ENCODE peak calls at places on chromosomes 3 and 15, in four cellular contexts. J is trophoblast cell, B is WERI-Rb-1, S is adrenal gland. C is an unnamed sample. For H3K9me3, the result is how much of the 10 kb centered on the place peaks cover.

GRCh38 chr3:171565671-171566070 is 105.5 kb upstream of the TNIK start:
- DNase-seq in J (no peak), B (no peak), S (no peak), C (no peak)

GRCh38 chr3:155870133-155870944 is at the start of gene GMPS:
- DNase-seq in S (peak), B (peak), J (peak), C (peak)

GRCh38 chr15:37101634-37102314 is 1.4 kb upstream of the MEIS2 start:
- DNase-seq in S (peak), J (peak), B (peak), C (peak)

GRCh38 chr3:108477511-108478147 is 32.8 kb downstream of the MYH15 start:
- DNase-seq in B (peak), S (peak), J (no peak), C (peak)

GRCh38 chr3:124964432-124964831 is 29.9 kb upstream of the MUC13 start:
- DNase-seq in S (no peak), B (no peak), J (no peak), C (no peak)

GRCh38 chr3:141777957-141778813 is 15.0 kb downstream of the GRK7 start:
- DNase-seq in S (no peak), B (peak), J (no peak), C (no peak)

GRCh38 chr3:142134799-142135325 is 14.5 kb downstream of the TFDP2 start:
- DNase-seq in J (no peak), B (no peak), S (no peak), C (no peak)

GRCh38 chr3:128492353-128493220 is at the start of gene GATA2:
- DNase-seq in B (peak), J (no peak), S (peak), C (peak)

GRCh38 chr3:178304758-178305157 is 231.5 kb upstream of the KCNMB2 start:
- DNase-seq in S (no peak), B (no peak), J (no peak), C (no peak)

GRCh38 chr15:80569656-80570055 is 125.5 kb upstream of the ABHD17C start:
- DNase-seq in B (no peak), J (no peak), S (no peak), C (no peak)

GRCh38 chr3:37096292-37096691 is 78.1 kb downstream of the LRRFIP2 start:
- DNase-seq in S (no peak), J (no peak), B (no peak), C (no peak)

GRCh38 chr3:58667704-58668103 is 1.1 kb upstream of the FAM3D start:
- DNase-seq in B (no peak), S (no peak), J (no peak), C (no peak)

GRCh38 chr3:46675843-46676567 is 17.5 kb downstream of the ALS2CL start:
- DNase-seq in B (no peak), J (no peak), S (no peak), C (peak)

GRCh38 chr3:22353126-22353525 is 602.1 kb upstream of the ZNF385D start:
- DNase-seq in S (no peak), B (no peak), J (no peak), C (no peak)

GRCh38 chr15:63448261-63448660 is 56.1 kb upstream of the USP3 start:
- DNase-seq in J (no peak), B (no peak), S (no peak), C (no peak)
- H3K9me3 ChIP-seq in J (under half), B (under half), S (under half), C (under half)

GRCh38 chr3:6251612-6252011 is 609.3 kb upstream of the GRM7 start:
- DNase-seq in B (no peak), J (no peak), S (no peak), C (no peak)
- H3K9me3 ChIP-seq in B (under half), J (under half), S (under half), C (under half)

GRCh38 chr3:176403531-176403930 is 793.8 kb downstream of the TBL1XR1 start:
- DNase-seq in J (peak), S (no peak), B (no peak), C (no peak)

GRCh38 chr3:176395269-176395668 is 802.0 kb downstream of the TBL1XR1 start:
- DNase-seq in S (no peak), B (no peak), J (no peak), C (no peak)

DNA sequence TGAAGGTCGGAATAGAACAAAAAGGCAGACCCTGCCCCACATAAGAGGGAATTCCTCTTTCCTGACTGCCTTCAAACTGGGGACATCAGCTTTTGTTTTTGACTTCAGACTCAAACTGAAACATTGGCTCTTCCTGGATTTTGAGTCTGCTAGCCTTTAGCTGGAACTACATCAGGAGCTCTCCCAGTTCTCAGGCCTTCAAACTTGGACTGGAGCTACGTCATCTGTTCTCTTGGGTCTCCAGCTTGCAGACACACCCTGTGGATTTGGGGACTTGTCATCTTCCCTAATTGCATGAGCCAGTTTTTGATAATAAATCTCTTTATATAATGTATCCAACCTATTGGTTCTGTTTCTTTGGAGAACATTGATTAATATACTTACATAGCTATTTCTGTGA is 798.1 kb downstream of the TBL1XR1 start:
- DNase-seq in J (no peak), B (no peak), S (no peak), C (no peak)
- H3K9me3 ChIP-seq in J (under half), B (under half), S (under half), C (under half)

GRCh38 chr3:13136426-13136825 is 63.2 kb upstream of the IQSEC1 start:
- DNase-seq in J (no peak), B (peak), S (no peak), C (peak)

GRCh38 chr3:13140596-13140995 is 67.4 kb upstream of the IQSEC1 start:
- DNase-seq in B (no peak), S (no peak), J (no peak), C (peak)

GRCh38 chr3:13139471-13140065 is 66.3 kb upstream of the IQSEC1 start:
- DNase-seq in J (no peak), S (no peak), B (no peak), C (peak)

GRCh38 chr3:13137808-13138565 is 64.8 kb upstream of the IQSEC1 start:
- DNase-seq in J (no peak), S (no peak), B (no peak), C (no peak)

GRCh38 chr3:13138566-13139145 is 65.4 kb upstream of the IQSEC1 start:
- DNase-seq in S (no peak), J (no peak), B (no peak), C (no peak)
- H3K9me3 ChIP-seq in S (under half), J (under half), B (under half), C (under half)

DNA sequence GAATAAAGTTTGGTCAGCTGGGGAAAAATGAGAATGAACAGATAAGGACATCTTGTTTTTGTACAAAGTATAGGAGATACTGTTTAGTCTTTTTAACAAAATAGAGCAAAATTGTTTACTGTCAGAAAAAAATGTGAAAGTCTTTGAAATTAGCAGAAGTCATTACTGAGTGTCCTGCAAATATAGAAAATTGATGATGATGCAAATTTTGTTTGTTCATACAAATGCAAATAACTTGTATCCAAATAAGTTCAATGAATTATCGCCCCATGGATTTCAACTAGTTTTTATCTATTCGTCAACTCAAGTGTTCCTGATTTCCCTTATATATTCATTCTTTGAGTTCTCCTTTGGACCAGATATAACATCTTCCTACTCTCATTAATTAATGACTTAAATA is 378.0 kb upstream of the SGO1 start:
- DNase-seq in B (no peak), J (no peak), S (no peak), C (no peak)
- H3K9me3 ChIP-seq in B (under half), J (under half), S (under half), C (under half)

GRCh38 chr3:174786825-174787224 is 72.3 kb upstream of the NAALADL2 start:
- DNase-seq in J (no peak), B (no peak), S (no peak), C (no peak)
- H3K9me3 ChIP-seq in J (under half), B (under half), S (under half), C (under half)

GRCh38 chr3:44722103-44722401 is 7.4 kb upstream of the ZNF501 start:
- DNase-seq in B (no peak), J (no peak), S (no peak), C (no peak)

DNA sequence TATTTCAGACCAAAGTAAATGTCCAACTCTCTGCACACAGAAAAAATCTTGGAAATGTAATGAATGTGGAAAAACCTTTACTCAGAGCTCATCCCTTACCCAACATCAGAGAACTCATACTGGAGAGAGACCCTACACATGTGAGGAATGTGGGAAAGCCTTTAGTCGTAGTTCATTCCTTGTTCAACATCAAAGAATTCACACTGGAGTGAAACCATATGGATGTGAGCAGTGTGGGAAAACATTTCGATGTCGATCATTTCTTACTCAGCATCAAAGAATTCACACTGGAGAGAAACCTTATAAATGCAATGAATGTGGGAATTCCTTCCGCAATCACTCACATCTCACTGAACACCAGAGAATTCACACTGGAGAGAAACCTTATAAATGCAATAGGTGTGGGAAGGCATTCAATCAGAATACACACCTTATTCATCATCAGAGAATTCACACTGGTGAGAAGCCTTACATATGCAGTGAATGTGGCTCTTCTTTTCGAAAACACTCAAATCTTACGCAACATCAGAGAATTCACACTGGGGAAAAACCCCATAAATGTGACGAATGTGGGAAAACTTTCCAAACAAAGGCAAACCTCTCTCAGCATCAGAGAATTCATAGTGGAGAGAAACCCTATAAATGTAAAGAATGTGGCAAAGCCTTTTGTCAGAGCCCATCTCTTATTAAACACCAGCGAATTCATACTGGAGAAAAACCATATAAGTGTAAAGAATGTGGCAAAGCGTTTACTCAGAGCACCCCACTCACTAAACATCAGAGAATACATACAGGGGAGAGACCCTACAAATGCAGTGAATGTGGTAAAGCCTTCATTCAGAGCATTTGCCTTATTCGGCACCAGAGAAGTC is 8.0 kb upstream of the ZNF501 start:
- DNase-seq in S (no peak), B (no peak), J (no peak), C (no peak)
- H3K9me3 ChIP-seq in S (half or more), B (under half), J (under half), C (half or more)

DNA sequence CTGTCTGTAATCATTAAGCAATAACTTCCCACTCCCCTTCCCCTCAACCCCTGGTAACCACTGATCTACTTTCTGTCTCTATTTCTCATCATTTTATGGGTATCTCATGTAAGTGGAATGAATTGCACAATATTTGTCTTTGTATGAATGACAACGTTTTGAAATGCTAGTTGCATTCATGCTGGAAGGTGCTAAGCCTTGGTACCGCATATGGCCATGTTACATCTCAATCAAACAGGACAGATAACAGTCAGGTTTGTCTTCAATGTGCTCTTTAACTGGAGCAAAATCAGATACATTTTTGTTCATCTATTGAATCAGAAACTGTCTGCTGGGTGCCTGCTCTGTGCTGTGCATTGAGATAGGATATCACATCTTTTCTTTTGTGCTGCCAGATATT is 134.2 kb downstream of the AGBL1 start:
- DNase-seq in B (no peak), S (no peak), J (no peak), C (no peak)
- H3K9me3 ChIP-seq in B (under half), S (under half), J (under half), C (under half)

GRCh38 chr15:92106691-92107090 is 253.2 kb downstream of the SLCO3A1 start:
- DNase-seq in S (no peak), J (no peak), B (no peak), C (no peak)

GRCh38 chr15:92109485-92109884 is 256.0 kb downstream of the SLCO3A1 start:
- DNase-seq in S (no peak), B (no peak), J (no peak), C (no peak)

GRCh38 chr15:92104069-92104468 is 250.6 kb downstream of the SLCO3A1 start:
- DNase-seq in B (no peak), S (no peak), J (no peak), C (no peak)

GRCh38 chr15:92101706-92102434 is 248.4 kb downstream of the SLCO3A1 start:
- DNase-seq in B (no peak), J (no peak), S (no peak), C (no peak)

GRCh38 chr15:92105611-92106010 is 252.1 kb downstream of the SLCO3A1 start:
- DNase-seq in S (no peak), J (no peak), B (no peak), C (no peak)
- H3K9me3 ChIP-seq in S (under half), J (under half), B (under half), C (under half)

GRCh38 chr3:123892195-123892594 is 8.1 kb upstream of the MYLK start:
- DNase-seq in S (no peak), B (no peak), J (no peak), C (no peak)
- H3K9me3 ChIP-seq in S (under half), B (under half), J (under half), C (under half)

C was measured in right lobe of liver.